ENCODE peak calls at places on chromosomes 6 and 20, in four cellular contexts. M, T, F and Y are unnamed samples.

GRCh38 chr20:62045529-62046277 is 20.0 kb downstream of the TAF4 start:
- DNase-seq in M (no peak), T (no peak), F (no peak), Y (no peak)

GRCh38 chr6:54878705-54879104 is 32.1 kb downstream of the FAM83B start:
- DNase-seq in M (no peak), T (peak; percentile 25), F (no peak), Y (no peak)

GRCh38 chr6:92433911-92434310 is 985.4 kb downstream of the EPHA7 start:
- DNase-seq in M (no peak), T (no peak), F (no peak), Y (no peak)

GRCh38 chr6:160393966-160394653 is 45.9 kb downstream of the SLC22A3 start:
- DNase-seq in M (peak; percentile 15), T (no peak), F (no peak), Y (no peak)

GRCh38 chr6:56480246-56480645 is 162.4 kb downstream of the DST start:
- DNase-seq in M (no peak), T (no peak), F (no peak), Y (no peak)

GRCh38 chr20:25012616-25013189 is 20.2 kb upstream of the APMAP start:
- DNase-seq in M (no peak), T (no peak), F (no peak), Y (no peak)

GRCh38 chr6:39381535-39382140 is 59.1 kb upstream of the KCNK16 start:
- DNase-seq in M (no peak), T (no peak), F (no peak), Y (no peak)

GRCh38 chr6:27251672-27252251 is 4.3 kb downstream of the PRSS16 start:
- DNase-seq in M (peak; percentile 20), T (peak; percentile 87), F (peak; percentile 37), Y (peak; percentile 42)

GRCh38 chr6:38103921-38104320 is 284.4 kb downstream of the ZFAND3 start:
- DNase-seq in M (no peak), T (no peak), F (no peak), Y (no peak)

GRCh38 chr6:150186129-150186898 is 43.5 kb downstream of the PPP1R14C start:
- DNase-seq in M (no peak), T (no peak), F (no peak), Y (no peak)

GRCh38 chr6:36633915-36634314 is 39.8 kb downstream of the SRSF3 start:
- DNase-seq in M (peak; percentile 97), T (no peak), F (peak; percentile 90), Y (peak; percentile 84)

GRCh38 chr6:33314943-33315752 is 1.3 kb upstream of the TAPBP start:
- DNase-seq in M (no peak), T (peak; percentile 36), F (peak; percentile 3), Y (peak; percentile 48)

GRCh38 chr6:97822632-97823031 is 539.6 kb upstream of the MMS22L start:
- DNase-seq in M (no peak), T (no peak), F (no peak), Y (no peak)

GRCh38 chr20:25398363-25399037 is 7.9 kb upstream of the ABHD12 start:
- DNase-seq in M (no peak), T (no peak), F (no peak), Y (no peak)

GRCh38 chr6:63307581-63308246 is 12.1 kb downstream of the LGSN start:
- DNase-seq in M (peak; percentile 74), T (peak; percentile 72), F (peak; percentile 40), Y (peak; percentile 60)

GRCh38 chr6:53309059-53309896 is 39.5 kb downstream of the ELOVL5 start:
- DNase-seq in M (peak; percentile 89), T (peak; percentile 58), F (no peak), Y (peak; percentile 46)

GRCh38 chr6:40286721-40287120 is 300.4 kb downstream of the LRFN2 start:
- DNase-seq in M (no peak), T (no peak), F (no peak), Y (no peak)

GRCh38 chr20:6311841-6312655 is 189.2 kb upstream of the FERMT1 start:
- DNase-seq in M (no peak), T (no peak), F (peak; percentile 4), Y (no peak)

GRCh38 chr6:118281291-118281690 is 266.8 kb upstream of the PLN start:
- DNase-seq in M (no peak), T (no peak), F (no peak), Y (no peak)

GRCh38 chr20:53621482-53622246 is 28.0 kb upstream of the ZNF217 start:
- DNase-seq in M (peak; percentile 98), T (peak; percentile 35), F (peak; percentile 59), Y (peak; percentile 83)

GRCh38 chr6:154994881-154995240 is 254 bp upstream of the TIAM2 start:
- DNase-seq in M (no peak), T (no peak), F (no peak), Y (no peak)

GRCh38 chr6:166687538-166688259 is 60.6 kb upstream of the RPS6KA2 start:
- DNase-seq in M (no peak), T (no peak), F (no peak), Y (no peak)